ENCODE peak calls at places on chromosomes 4 and X, in five cellular contexts. One of them, this sample, is unnamed.

GRCh38 chr4:126106658-126107057 is 791.9 kb downstream of the FAT4 start:
- DNase-seq in heart left ventricle: no peak
- DNase-seq in GM12891: no peak
- DNase-seq in esophagus squamous epithelium: no peak
- DNase-seq in body of pancreas: no peak
- DNase-seq in this sample: peak

GRCh38 chr4:47674173-47674572 is 163.7 kb downstream of the CORIN start:
- DNase-seq in body of pancreas: no peak
- DNase-seq in GM12891: no peak
- DNase-seq in esophagus squamous epithelium: no peak
- DNase-seq in heart left ventricle: no peak
- DNase-seq in this sample: no peak

GRCh38 chrX:40094041-40094899 is 3.5 kb downstream of the BCOR start:
- DNase-seq in heart left ventricle: peak
- DNase-seq in esophagus squamous epithelium: no peak
- DNase-seq in GM12891: no peak
- DNase-seq in body of pancreas: peak
- DNase-seq in this sample: peak

GRCh38 chr4:70269674-70270073 is 27.3 kb downstream of the CSN3 start:
- DNase-seq in GM12891: no peak
- DNase-seq in heart left ventricle: no peak
- DNase-seq in esophagus squamous epithelium: no peak
- DNase-seq in body of pancreas: no peak
- DNase-seq in this sample: no peak

GRCh38 chr4:170047774-170048354 is 21.7 kb upstream of the MFAP3L start:
- DNase-seq in body of pancreas: peak
- DNase-seq in GM12891: no peak
- DNase-seq in esophagus squamous epithelium: no peak
- DNase-seq in heart left ventricle: no peak
- DNase-seq in this sample: peak

GRCh38 chrX:39631275-39631674 is 466.5 kb downstream of the BCOR start:
- DNase-seq in body of pancreas: no peak
- DNase-seq in heart left ventricle: no peak
- DNase-seq in GM12891: no peak
- DNase-seq in esophagus squamous epithelium: no peak
- DNase-seq in this sample: no peak

GRCh38 chr4:6969826-6970800 is 60.5 kb downstream of the TBC1D14 start:
- DNase-seq in body of pancreas: no peak
- DNase-seq in GM12891: peak
- DNase-seq in heart left ventricle: no peak
- DNase-seq in esophagus squamous epithelium: no peak
- DNase-seq in this sample: no peak

GRCh38 chr4:10664408-10664807 is 20.2 kb downstream of the CLNK start:
- DNase-seq in esophagus squamous epithelium: no peak
- DNase-seq in heart left ventricle: peak
- DNase-seq in body of pancreas: no peak
- DNase-seq in GM12891: no peak
- DNase-seq in this sample: no peak

GRCh38 chrX:67700607-67701006 is 156.8 kb downstream of the AR start:
- DNase-seq in GM12891: no peak
- DNase-seq in body of pancreas: no peak
- DNase-seq in heart left ventricle: no peak
- DNase-seq in esophagus squamous epithelium: no peak
- DNase-seq in this sample: no peak

GRCh38 chrX:13791559-13791958 is 25.3 kb downstream of the GPM6B start:
- DNase-seq in heart left ventricle: no peak
- DNase-seq in body of pancreas: no peak
- DNase-seq in esophagus squamous epithelium: no peak
- DNase-seq in GM12891: no peak
- DNase-seq in this sample: no peak

GRCh38 chrX:12245650-12246645 is 107.7 kb downstream of the FRMPD4 start:
- DNase-seq in GM12891: no peak
- DNase-seq in esophagus squamous epithelium: no peak
- DNase-seq in body of pancreas: no peak
- DNase-seq in heart left ventricle: no peak
- DNase-seq in this sample: no peak

GRCh38 chrX:133413218-133413925 is 1.9 kb downstream of the GPC4 start:
- DNase-seq in heart left ventricle: no peak
- DNase-seq in body of pancreas: peak
- DNase-seq in esophagus squamous epithelium: no peak
- DNase-seq in GM12891: no peak
- DNase-seq in this sample: no peak

DNA sequence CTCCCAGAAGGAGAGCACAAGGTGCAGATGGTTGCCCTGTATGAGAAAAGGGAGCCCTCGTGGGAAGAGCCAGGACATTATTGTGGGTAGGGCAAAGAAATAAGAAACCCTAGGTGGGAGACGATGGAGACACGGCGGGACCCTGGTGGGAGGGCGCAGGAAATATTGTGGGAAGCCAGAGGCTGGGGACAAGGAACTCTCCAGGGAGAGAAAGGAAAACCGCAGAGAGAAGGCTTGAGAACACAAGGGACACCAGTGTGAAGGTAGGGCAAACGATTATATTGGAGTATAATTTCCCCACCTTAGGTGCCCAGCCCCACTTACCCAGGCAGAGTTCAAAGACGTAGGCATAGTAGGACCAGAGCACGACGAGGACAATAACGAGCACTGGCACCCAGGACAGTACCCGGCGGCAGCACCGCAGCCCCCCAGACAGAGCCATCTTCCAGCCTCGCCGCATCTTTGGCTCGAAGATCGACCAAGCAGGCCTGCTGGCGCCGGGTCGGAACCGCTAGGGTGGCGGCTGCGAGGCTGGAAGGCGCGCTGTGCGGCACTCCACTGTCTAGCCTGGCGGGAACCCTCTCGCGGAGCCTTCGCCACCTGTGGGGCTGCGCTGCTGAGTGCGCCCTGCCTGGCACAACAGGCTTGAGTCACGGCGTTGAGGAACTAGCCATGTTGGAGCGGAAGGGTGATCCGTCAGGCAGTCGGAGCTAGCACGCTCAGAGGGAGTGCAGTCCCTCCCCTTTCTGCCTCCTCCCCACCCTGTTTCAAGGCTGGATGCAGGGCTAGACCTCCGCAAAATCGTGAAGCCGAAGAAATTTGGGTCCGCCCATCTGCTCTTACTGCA is at the start of gene ZDHHC15:
- DNase-seq in heart left ventricle: peak
- DNase-seq in body of pancreas: peak
- DNase-seq in esophagus squamous epithelium: no peak
- DNase-seq in GM12891: no peak
- DNase-seq in this sample: no peak
- TF ChIP-seq POLR2A in heart left ventricle: no peak
- TF ChIP-seq POLR2A in body of pancreas: peak
- TF ChIP-seq POLR2A in esophagus squamous epithelium: no peak
- TF ChIP-seq POLR2A in GM12891: no peak
- TF ChIP-seq POLR2A in this sample: no peak

DNA sequence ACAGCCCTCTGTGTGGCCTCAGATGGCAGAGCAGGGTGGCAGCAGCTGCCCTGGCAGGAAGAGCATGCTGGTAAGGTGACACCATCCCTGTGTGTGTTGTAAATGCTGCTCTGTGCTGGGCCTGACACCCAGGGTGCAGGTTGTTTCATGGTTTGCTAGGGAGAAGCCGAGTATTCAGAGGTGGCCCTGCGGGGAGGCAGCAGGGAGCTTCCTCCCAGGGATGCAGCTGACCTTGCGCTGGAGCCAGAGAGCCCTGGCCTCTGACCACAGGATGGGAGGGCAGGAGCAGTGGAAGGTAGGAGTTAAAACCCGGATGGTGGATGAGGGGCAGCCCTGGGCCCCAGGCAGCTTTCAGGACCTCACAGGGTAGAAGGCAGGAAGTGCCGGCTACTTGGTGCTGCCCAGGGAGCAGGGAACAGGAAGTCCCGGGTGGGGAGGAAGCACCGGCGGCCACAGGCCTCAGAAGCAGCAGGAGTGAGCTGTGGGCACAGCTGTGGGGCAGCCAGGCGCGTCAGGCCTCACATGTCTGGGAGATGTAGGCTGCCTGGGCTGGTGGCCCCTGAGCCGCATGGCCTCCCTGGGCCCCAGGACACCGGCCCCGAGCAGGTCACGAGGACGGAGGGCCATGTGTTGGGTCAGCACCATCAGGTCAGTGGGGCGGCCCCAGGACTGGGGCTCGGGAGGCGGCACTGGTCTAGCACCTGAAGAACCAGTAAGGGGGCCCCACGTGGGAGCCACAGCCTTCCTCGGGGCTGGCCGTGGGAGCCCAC is 19.1 kb downstream of the SH3BP2 start:
- DNase-seq in GM12891: peak
- DNase-seq in body of pancreas: peak
- DNase-seq in esophagus squamous epithelium: peak
- DNase-seq in heart left ventricle: peak
- DNase-seq in this sample: peak
- TF ChIP-seq POLR2A in GM12891: peak
- TF ChIP-seq POLR2A in body of pancreas: peak
- TF ChIP-seq POLR2A in esophagus squamous epithelium: no peak
- TF ChIP-seq POLR2A in heart left ventricle: no peak
- TF ChIP-seq POLR2A in this sample: peak

DNA sequence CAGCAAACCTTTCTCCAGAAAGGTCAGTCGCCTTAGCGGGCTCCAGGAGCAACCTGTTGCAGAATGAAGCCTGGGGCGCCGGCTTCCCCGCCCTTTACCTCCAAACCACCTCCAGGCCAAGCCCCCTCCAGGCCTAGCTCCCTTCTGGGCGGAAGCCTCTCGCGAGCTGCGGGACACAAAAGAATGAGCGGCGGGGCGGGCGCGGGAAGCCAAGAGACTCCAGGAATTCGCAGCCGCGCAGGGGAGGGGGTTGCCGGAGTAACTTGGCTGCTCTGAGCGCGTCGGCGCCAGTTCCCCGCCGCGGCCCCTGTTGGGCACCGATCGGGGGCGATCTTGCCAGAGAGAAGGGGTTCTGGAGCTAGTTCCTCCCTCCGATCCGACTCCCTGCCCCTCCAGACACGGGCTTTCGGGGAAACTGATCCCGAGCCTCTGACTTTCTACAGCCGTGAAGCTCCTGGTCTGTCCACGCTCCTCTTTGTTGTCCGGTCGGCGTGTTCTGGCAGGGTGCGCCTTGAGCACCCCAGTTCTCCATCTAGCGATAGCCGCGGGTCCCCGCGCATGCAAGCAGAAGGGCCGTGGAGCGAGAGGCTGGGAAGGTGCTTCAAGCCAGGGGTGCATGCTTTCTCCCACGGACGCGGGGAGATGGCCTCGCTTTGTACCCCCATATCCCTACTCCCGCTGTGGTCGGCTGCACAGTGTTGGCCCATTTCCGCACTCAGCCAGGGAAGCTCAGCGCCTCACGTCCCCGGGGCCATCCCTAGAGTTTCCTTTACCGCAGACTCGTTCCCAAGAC is 1.2 kb downstream of the PROM1 start:
- DNase-seq in esophagus squamous epithelium: no peak
- DNase-seq in body of pancreas: peak
- DNase-seq in GM12891: no peak
- DNase-seq in heart left ventricle: peak
- DNase-seq in this sample: no peak
- TF ChIP-seq POLR2A in esophagus squamous epithelium: no peak
- TF ChIP-seq POLR2A in body of pancreas: peak
- TF ChIP-seq POLR2A in GM12891: no peak
- TF ChIP-seq POLR2A in heart left ventricle: no peak
- TF ChIP-seq POLR2A in this sample: no peak

DNA sequence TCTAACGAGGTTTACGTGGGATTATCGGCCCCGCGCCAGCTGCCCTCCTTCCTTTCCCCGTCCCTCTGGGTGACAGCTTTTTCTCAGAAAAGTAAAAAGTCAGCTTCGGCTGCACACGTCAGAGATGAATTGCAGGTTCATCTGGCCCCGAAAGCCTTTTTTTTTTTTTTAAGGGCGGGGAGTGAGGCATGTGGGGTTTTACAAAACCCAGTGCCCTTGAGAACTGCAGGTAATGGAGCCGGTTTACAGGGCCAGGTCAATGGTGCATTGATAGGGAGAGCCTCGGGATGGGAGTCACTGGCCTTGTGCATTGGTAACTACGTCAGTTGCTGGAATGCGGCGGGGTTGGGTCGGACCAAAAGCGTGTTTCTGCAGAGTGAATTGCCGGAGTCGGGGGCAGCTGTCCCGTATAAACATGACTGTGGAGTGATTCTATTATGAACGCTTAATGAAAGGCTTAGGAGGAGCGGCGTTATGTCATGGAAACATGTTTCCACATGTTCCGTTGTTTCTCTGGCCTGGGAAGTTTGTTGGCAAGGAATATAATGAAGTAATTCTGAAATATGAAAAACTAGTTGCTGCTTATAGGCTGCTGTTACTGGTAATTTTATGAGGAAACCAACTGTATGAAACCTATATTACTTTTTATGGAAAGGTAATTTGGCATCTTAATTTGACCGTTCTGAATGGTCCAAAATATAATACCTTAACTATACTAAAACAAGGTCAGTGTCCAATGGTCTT is 1.1 kb downstream of the HSPA4L start:
- DNase-seq in body of pancreas: peak
- DNase-seq in heart left ventricle: peak
- DNase-seq in esophagus squamous epithelium: peak
- DNase-seq in GM12891: peak
- DNase-seq in this sample: no peak
- TF ChIP-seq POLR2A in body of pancreas: peak
- TF ChIP-seq POLR2A in heart left ventricle: peak
- TF ChIP-seq POLR2A in esophagus squamous epithelium: no peak
- TF ChIP-seq POLR2A in GM12891: peak
- TF ChIP-seq POLR2A in this sample: no peak

GRCh38 chrX:153782324-153782723 is 1.5 kb downstream of the SRPK3 start:
- DNase-seq in body of pancreas: no peak
- DNase-seq in esophagus squamous epithelium: no peak
- DNase-seq in GM12891: no peak
- DNase-seq in heart left ventricle: no peak
- DNase-seq in this sample: no peak

GRCh38 chrX:153779891-153780677 is 757 bp upstream of the SRPK3 start:
- DNase-seq in body of pancreas: no peak
- DNase-seq in esophagus squamous epithelium: no peak
- DNase-seq in heart left ventricle: peak
- DNase-seq in GM12891: no peak
- DNase-seq in this sample: no peak

GRCh38 chrX:153782871-153783270 is 2.0 kb downstream of the SRPK3 start:
- DNase-seq in body of pancreas: no peak
- DNase-seq in GM12891: no peak
- DNase-seq in heart left ventricle: no peak
- DNase-seq in esophagus squamous epithelium: no peak
- DNase-seq in this sample: no peak

GRCh38 chrX:153780678-153781427 is at the start of gene SRPK3:
- DNase-seq in body of pancreas: no peak
- DNase-seq in GM12891: no peak
- DNase-seq in heart left ventricle: peak
- DNase-seq in esophagus squamous epithelium: no peak
- DNase-seq in this sample: no peak

DNA sequence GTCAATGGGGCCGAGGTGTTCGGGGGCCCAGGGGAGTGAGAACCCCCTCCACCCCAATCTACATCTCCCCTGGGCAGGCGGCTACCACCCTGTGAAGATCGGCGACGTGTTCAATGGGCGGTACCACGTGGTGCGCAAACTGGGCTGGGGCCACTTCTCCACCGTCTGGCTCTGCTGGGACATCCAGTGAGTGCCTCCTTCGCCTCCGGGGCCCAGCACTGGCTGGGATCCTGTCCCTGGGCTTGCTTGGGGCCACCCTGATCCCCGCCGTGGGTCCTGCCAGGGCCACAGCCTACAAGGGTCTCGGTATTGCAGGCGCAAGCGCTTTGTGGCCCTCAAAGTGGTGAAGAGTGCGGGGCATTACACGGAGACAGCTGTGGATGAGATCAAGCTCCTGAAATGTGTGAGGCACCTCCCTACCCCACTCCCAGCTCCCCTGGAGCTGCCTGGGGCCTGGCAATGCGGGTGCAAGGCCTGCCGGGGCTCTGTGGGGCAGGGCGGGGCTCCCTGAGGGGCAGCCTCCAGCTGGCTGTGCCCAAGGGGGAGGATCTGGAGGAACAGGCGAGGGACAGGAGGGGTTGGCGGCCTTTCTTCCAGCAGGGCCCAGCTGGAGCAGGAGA is 697 bp downstream of the SRPK3 start:
- DNase-seq in esophagus squamous epithelium: no peak
- DNase-seq in GM12891: no peak
- DNase-seq in body of pancreas: no peak
- DNase-seq in heart left ventricle: no peak
- DNase-seq in this sample: no peak
- TF ChIP-seq POLR2A in esophagus squamous epithelium: no peak
- TF ChIP-seq POLR2A in GM12891: no peak
- TF ChIP-seq POLR2A in body of pancreas: no peak
- TF ChIP-seq POLR2A in heart left ventricle: no peak
- TF ChIP-seq POLR2A in this sample: no peak